ENCODE peak calls at places on chromosomes 16 and 17, in five cellular contexts. One of them, this sample, is unnamed.

GRCh38 chr16:15466886-15467781 is 32.7 kb downstream of the BMERB1 start:
- DNase-seq in neural progenitor cell: no peak
- DNase-seq in adrenal gland: no peak
- DNase-seq in right atrium auricular region: no peak
- DNase-seq in cardiac muscle cell: no peak
- DNase-seq in this sample: no peak

GRCh38 chr16:1899641-1900451 is 18.4 kb downstream of the HS3ST6 start:
- DNase-seq in neural progenitor cell: no peak
- DNase-seq in adrenal gland: no peak
- DNase-seq in right atrium auricular region: no peak
- DNase-seq in cardiac muscle cell: no peak
- DNase-seq in this sample: no peak

GRCh38 chr16:1150511-1150982 is 2.4 kb upstream of the CACNA1H start:
- DNase-seq in neural progenitor cell: no peak
- DNase-seq in adrenal gland: no peak
- DNase-seq in right atrium auricular region: no peak
- DNase-seq in cardiac muscle cell: no peak
- DNase-seq in this sample: no peak

GRCh38 chr16:47054306-47054705 is 80.8 kb upstream of the DNAJA2 start:
- DNase-seq in neural progenitor cell: no peak
- DNase-seq in adrenal gland: no peak
- DNase-seq in right atrium auricular region: no peak
- DNase-seq in cardiac muscle cell: no peak
- DNase-seq in this sample: no peak

GRCh38 chr16:77191259-77191969 is 424 bp downstream of the MON1B start:
- DNase-seq in neural progenitor cell: peak
- DNase-seq in adrenal gland: peak
- DNase-seq in right atrium auricular region: no peak
- DNase-seq in cardiac muscle cell: no peak
- DNase-seq in this sample: peak

GRCh38 chr17:33778505-33779398 is 476.3 kb upstream of the CCL2 start:
- DNase-seq in neural progenitor cell: peak
- DNase-seq in adrenal gland: peak
- DNase-seq in right atrium auricular region: no peak
- DNase-seq in cardiac muscle cell: peak
- DNase-seq in this sample: peak

GRCh38 chr17:14474591-14474990 is 173.7 kb downstream of the HS3ST3B1 start:
- DNase-seq in neural progenitor cell: no peak
- DNase-seq in adrenal gland: no peak
- DNase-seq in right atrium auricular region: no peak
- DNase-seq in cardiac muscle cell: no peak
- DNase-seq in this sample: no peak

GRCh38 chr17:8154608-8155152 is 2.5 kb upstream of the PER1 start:
- DNase-seq in neural progenitor cell: no peak
- DNase-seq in adrenal gland: no peak
- DNase-seq in right atrium auricular region: no peak
- DNase-seq in cardiac muscle cell: no peak
- DNase-seq in this sample: no peak

GRCh38 chr17:83192161-83192788 is 112.9 kb downstream of the METRNL start:
- DNase-seq in neural progenitor cell: no peak
- DNase-seq in adrenal gland: no peak
- DNase-seq in right atrium auricular region: peak
- DNase-seq in cardiac muscle cell: no peak
- DNase-seq in this sample: peak

GRCh38 chr16:2532494-2533141 is 1.4 kb upstream of the CEMP1 start:
- DNase-seq in neural progenitor cell: peak
- DNase-seq in adrenal gland: peak
- DNase-seq in right atrium auricular region: no peak
- DNase-seq in cardiac muscle cell: peak
- DNase-seq in this sample: no peak

GRCh38 chr17:5283531-5284315 is 1.6 kb downstream of the RABEP1 start:
- DNase-seq in neural progenitor cell: peak
- DNase-seq in adrenal gland: no peak
- DNase-seq in right atrium auricular region: no peak
- DNase-seq in cardiac muscle cell: peak
- DNase-seq in this sample: no peak

GRCh38 chr16:20798364-20798763 is 7.9 kb downstream of the ERI2 start:
- DNase-seq in neural progenitor cell: no peak
- DNase-seq in adrenal gland: no peak
- DNase-seq in right atrium auricular region: no peak
- DNase-seq in cardiac muscle cell: no peak
- DNase-seq in this sample: no peak

GRCh38 chr17:5770556-5771270 is 186.4 kb upstream of the NLRP1 start:
- DNase-seq in neural progenitor cell: peak
- DNase-seq in adrenal gland: no peak
- DNase-seq in right atrium auricular region: no peak
- DNase-seq in cardiac muscle cell: peak
- DNase-seq in this sample: peak

GRCh38 chr16:51540259-51540658 is 389.2 kb upstream of the SALL1 start:
- DNase-seq in neural progenitor cell: no peak
- DNase-seq in adrenal gland: no peak
- DNase-seq in right atrium auricular region: no peak
- DNase-seq in cardiac muscle cell: no peak
- DNase-seq in this sample: no peak

GRCh38 chr17:8695241-8695640 is 49.4 kb downstream of the CCDC42 start:
- DNase-seq in neural progenitor cell: no peak
- DNase-seq in adrenal gland: no peak
- DNase-seq in right atrium auricular region: no peak
- DNase-seq in cardiac muscle cell: no peak
- DNase-seq in this sample: no peak

GRCh38 chr16:4261557-4262172 is 11.2 kb downstream of the TFAP4 start:
- DNase-seq in neural progenitor cell: peak
- DNase-seq in adrenal gland: no peak
- DNase-seq in right atrium auricular region: no peak
- DNase-seq in cardiac muscle cell: peak
- DNase-seq in this sample: peak

GRCh38 chr17:30823425-30823824 is 1.1 kb downstream of the CRLF3 start:
- DNase-seq in neural progenitor cell: no peak
- DNase-seq in adrenal gland: no peak
- DNase-seq in right atrium auricular region: no peak
- DNase-seq in cardiac muscle cell: no peak
- DNase-seq in this sample: no peak

GRCh38 chr16:57740423-57741071 is 5.0 kb downstream of the KATNB1 start:
- DNase-seq in neural progenitor cell: no peak
- DNase-seq in adrenal gland: no peak
- DNase-seq in right atrium auricular region: no peak
- DNase-seq in cardiac muscle cell: no peak
- DNase-seq in this sample: no peak

GRCh38 chr17:81030726-81031570 is 4.0 kb upstream of the BAIAP2 start:
- DNase-seq in neural progenitor cell: no peak
- DNase-seq in adrenal gland: no peak
- DNase-seq in right atrium auricular region: no peak
- DNase-seq in cardiac muscle cell: no peak
- DNase-seq in this sample: no peak

GRCh38 chr16:52077656-52078055 is 469.3 kb downstream of the TOX3 start:
- DNase-seq in neural progenitor cell: no peak
- DNase-seq in adrenal gland: no peak
- DNase-seq in right atrium auricular region: no peak
- DNase-seq in cardiac muscle cell: no peak
- DNase-seq in this sample: no peak

GRCh38 chr17:53353919-53354351 is 468.8 kb upstream of the KIF2B start:
- DNase-seq in neural progenitor cell: no peak
- DNase-seq in adrenal gland: no peak
- DNase-seq in right atrium auricular region: no peak
- DNase-seq in cardiac muscle cell: no peak
- DNase-seq in this sample: no peak

GRCh38 chr16:4415538-4416199 is 727 bp downstream of the CORO7 start:
- DNase-seq in neural progenitor cell: peak
- DNase-seq in adrenal gland: peak
- DNase-seq in right atrium auricular region: no peak
- DNase-seq in cardiac muscle cell: peak
- DNase-seq in this sample: peak

GRCh38 chr16:67844441-67844840 is 2.3 kb upstream of the NUTF2 start:
- DNase-seq in neural progenitor cell: peak
- DNase-seq in adrenal gland: no peak
- DNase-seq in right atrium auricular region: no peak
- DNase-seq in cardiac muscle cell: no peak
- DNase-seq in this sample: no peak

GRCh38 chr16:68402748-68403040 is 45.6 kb downstream of the SMPD3 start:
- DNase-seq in neural progenitor cell: no peak
- DNase-seq in adrenal gland: no peak
- DNase-seq in right atrium auricular region: no peak
- DNase-seq in cardiac muscle cell: no peak
- DNase-seq in this sample: no peak

GRCh38 chr17:83151442-83152220 is 72.2 kb downstream of the METRNL start:
- DNase-seq in neural progenitor cell: no peak
- DNase-seq in adrenal gland: no peak
- DNase-seq in right atrium auricular region: peak
- DNase-seq in cardiac muscle cell: no peak
- DNase-seq in this sample: no peak

GRCh38 chr16:56341656-56342397 is 83.5 kb downstream of the AMFR start:
- DNase-seq in neural progenitor cell: no peak
- DNase-seq in adrenal gland: no peak
- DNase-seq in right atrium auricular region: no peak
- DNase-seq in cardiac muscle cell: no peak
- DNase-seq in this sample: no peak

GRCh38 chr16:89116341-89117238 is 22.9 kb downstream of the ACSF3 start:
- DNase-seq in neural progenitor cell: no peak
- DNase-seq in adrenal gland: no peak
- DNase-seq in right atrium auricular region: no peak
- DNase-seq in cardiac muscle cell: no peak
- DNase-seq in this sample: no peak

GRCh38 chr17:39747745-39748144 is 10.0 kb downstream of the GRB7 start:
- DNase-seq in neural progenitor cell: no peak
- DNase-seq in adrenal gland: no peak
- DNase-seq in right atrium auricular region: no peak
- DNase-seq in cardiac muscle cell: no peak
- DNase-seq in this sample: no peak

GRCh38 chr17:2083613-2084128 is 28.8 kb downstream of the HIC1 start:
- DNase-seq in neural progenitor cell: no peak
- DNase-seq in adrenal gland: peak
- DNase-seq in right atrium auricular region: no peak
- DNase-seq in cardiac muscle cell: peak
- DNase-seq in this sample: no peak

GRCh38 chr16:87057291-87057881 is 259.8 kb downstream of the C16orf95 start:
- DNase-seq in neural progenitor cell: peak
- DNase-seq in adrenal gland: no peak
- DNase-seq in right atrium auricular region: no peak
- DNase-seq in cardiac muscle cell: no peak
- DNase-seq in this sample: no peak
- TF ChIP-seq CTCF in neural progenitor cell: peak
- TF ChIP-seq CTCF in adrenal gland: no peak
- TF ChIP-seq CTCF in right atrium auricular region: peak
- TF ChIP-seq CTCF in cardiac muscle cell: peak
- TF ChIP-seq CTCF in this sample: peak

GRCh38 chr17:45893725-45894021 is 681 bp upstream of the MAPT start:
- DNase-seq in neural progenitor cell: no peak
- DNase-seq in adrenal gland: no peak
- DNase-seq in right atrium auricular region: no peak
- DNase-seq in cardiac muscle cell: no peak
- DNase-seq in this sample: no peak

GRCh38 chr17:45895969-45896793 is 1.8 kb downstream of the MAPT start:
- DNase-seq in neural progenitor cell: peak
- DNase-seq in adrenal gland: no peak
- DNase-seq in right atrium auricular region: no peak
- DNase-seq in cardiac muscle cell: no peak
- DNase-seq in this sample: peak

GRCh38 chr17:45896803-45897693 is 2.7 kb downstream of the MAPT start:
- DNase-seq in neural progenitor cell: peak
- DNase-seq in adrenal gland: no peak
- DNase-seq in right atrium auricular region: no peak
- DNase-seq in cardiac muscle cell: no peak
- DNase-seq in this sample: peak

GRCh38 chr17:45894022-45894784 is at the start of gene MAPT:
- DNase-seq in neural progenitor cell: peak
- DNase-seq in adrenal gland: peak
- DNase-seq in right atrium auricular region: peak
- DNase-seq in cardiac muscle cell: peak
- DNase-seq in this sample: peak

DNA sequence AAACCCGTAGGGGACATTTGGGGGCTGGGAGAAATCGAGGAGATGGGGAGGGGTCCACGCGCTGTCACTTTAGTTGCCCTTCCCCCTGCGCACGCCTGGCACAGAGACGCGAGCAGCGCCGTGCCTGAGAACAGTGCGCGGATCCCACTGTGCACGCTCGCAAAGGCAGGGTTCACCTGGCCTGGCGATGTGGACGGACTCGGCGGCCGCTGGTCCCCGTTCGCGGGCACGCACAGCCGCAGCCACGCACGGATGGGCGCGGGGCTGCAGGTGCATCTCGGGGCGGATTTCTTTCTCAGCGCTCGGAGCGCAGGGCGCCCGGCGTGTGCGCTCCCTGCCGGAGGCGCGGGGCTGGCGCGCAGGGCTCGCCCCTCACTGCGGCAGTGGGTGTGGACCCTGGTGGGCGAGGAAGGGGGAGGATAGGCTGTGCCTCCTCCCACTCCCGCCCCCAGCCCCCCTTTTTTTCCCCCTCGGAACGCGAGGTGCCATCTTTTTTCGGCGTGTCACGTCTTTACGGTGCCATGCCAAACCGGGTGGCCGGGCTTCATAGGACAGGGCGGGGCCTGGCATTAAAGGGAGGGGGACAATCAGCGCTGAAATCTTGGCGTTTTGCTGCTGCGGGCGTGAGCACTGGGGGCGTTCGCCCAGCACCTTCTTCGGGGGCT is 1.1 kb downstream of the MAPT start:
- DNase-seq in neural progenitor cell: peak
- DNase-seq in adrenal gland: no peak
- DNase-seq in right atrium auricular region: no peak
- DNase-seq in cardiac muscle cell: peak
- DNase-seq in this sample: peak
- TF ChIP-seq CTCF in neural progenitor cell: peak
- TF ChIP-seq CTCF in adrenal gland: no peak
- TF ChIP-seq CTCF in right atrium auricular region: peak
- TF ChIP-seq CTCF in cardiac muscle cell: no peak
- TF ChIP-seq CTCF in this sample: no peak

DNA sequence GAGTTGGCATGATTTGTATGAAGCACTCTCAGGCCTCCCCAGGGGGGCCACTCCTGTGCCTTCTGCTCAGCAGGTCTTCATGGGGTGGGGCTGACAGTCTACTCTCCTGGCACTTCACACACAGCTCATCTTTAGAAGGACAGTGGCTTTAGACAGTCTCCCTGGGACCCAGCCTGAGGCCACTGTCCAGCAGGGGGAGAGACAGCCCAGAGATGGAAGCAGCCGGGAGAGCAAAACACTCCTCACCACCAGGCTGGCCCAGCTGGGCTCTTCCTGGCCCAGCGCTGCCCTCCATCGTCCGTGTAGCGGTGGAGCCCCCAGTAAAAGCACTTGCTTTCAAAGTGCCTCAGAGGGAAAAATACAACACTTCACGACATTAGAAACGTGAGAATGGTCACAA is 62.0 kb upstream of the CRHR1 start:
- DNase-seq in neural progenitor cell: peak
- DNase-seq in adrenal gland: no peak
- DNase-seq in right atrium auricular region: no peak
- DNase-seq in cardiac muscle cell: peak
- DNase-seq in this sample: peak
- TF ChIP-seq CTCF in neural progenitor cell: peak
- TF ChIP-seq CTCF in adrenal gland: no peak
- TF ChIP-seq CTCF in right atrium auricular region: peak
- TF ChIP-seq CTCF in cardiac muscle cell: peak
- TF ChIP-seq CTCF in this sample: peak

GRCh38 chr17:72622661-72623433 is 469.6 kb downstream of the SLC39A11 start:
- DNase-seq in neural progenitor cell: no peak
- DNase-seq in adrenal gland: no peak
- DNase-seq in right atrium auricular region: no peak
- DNase-seq in cardiac muscle cell: no peak
- DNase-seq in this sample: no peak

GRCh38 chr17:72619976-72620650 is 472.4 kb downstream of the SLC39A11 start:
- DNase-seq in neural progenitor cell: no peak
- DNase-seq in adrenal gland: no peak
- DNase-seq in right atrium auricular region: no peak
- DNase-seq in cardiac muscle cell: no peak
- DNase-seq in this sample: no peak

GRCh38 chr17:72624652-72625051 is 467.8 kb downstream of the SLC39A11 start:
- DNase-seq in neural progenitor cell: no peak
- DNase-seq in adrenal gland: no peak
- DNase-seq in right atrium auricular region: no peak
- DNase-seq in cardiac muscle cell: no peak
- DNase-seq in this sample: no peak
- TF ChIP-seq CTCF in neural progenitor cell: no peak
- TF ChIP-seq CTCF in adrenal gland: no peak
- TF ChIP-seq CTCF in right atrium auricular region: no peak
- TF ChIP-seq CTCF in cardiac muscle cell: no peak
- TF ChIP-seq CTCF in this sample: no peak